ENCODE peak calls at places on chromosomes 2 and 18, in four cellular contexts. V is IMR-90, S is H1, C is H9. M is an unnamed sample.

GRCh38 chr2:177908824-177909223 is 163.8 kb downstream of the PDE11A start:
- DNase-seq in S (no peak), C (no peak), V (no peak), M (no peak)

GRCh38 chr2:181178823-181179412 is 198.5 kb downstream of the UBE2E3 start:
- DNase-seq in S (no peak), C (peak), V (no peak), M (peak)

GRCh38 chr2:3635171-3636008 is 22.6 kb upstream of the ALLC start:
- DNase-seq in V (no peak), S (peak), C (peak), M (no peak)

GRCh38 chr2:241885701-241886643 is 16.4 kb downstream of the RTP5 start:
- DNase-seq in V (no peak), S (no peak), C (no peak), M (no peak)

GRCh38 chr18:2805970-2806943 is 40.5 kb upstream of the EMILIN2 start:
- DNase-seq in V (peak), C (no peak), S (no peak), M (no peak)

GRCh38 chr2:105294844-105295481 is 34.6 kb downstream of the TGFBRAP1 start:
- DNase-seq in S (peak), C (peak), V (peak), M (peak)

GRCh38 chr18:54357082-54357659 is 487 bp downstream of the STARD6 start:
- DNase-seq in S (no peak), V (peak), C (no peak), M (no peak)

GRCh38 chr2:18473241-18473841 is 87.1 kb downstream of the RDH14 start:
- DNase-seq in V (peak), S (no peak), C (no peak), M (peak)

GRCh38 chr2:240513544-240514287 is 44.1 kb downstream of the ANKMY1 start:
- DNase-seq in S (peak), V (peak), C (peak), M (peak)

GRCh38 chr18:48997985-48998831 is 47.4 kb upstream of the SMAD7 start:
- DNase-seq in V (peak), C (peak), S (no peak), M (peak)

GRCh38 chr2:21928292-21928691 is 804.5 kb downstream of the TDRD15 start:
- DNase-seq in V (peak), C (no peak), S (no peak), M (peak)

GRCh38 chr2:16215892-16216554 is 275.7 kb downstream of the MYCN start:
- DNase-seq in S (no peak), V (no peak), C (no peak), M (no peak)

GRCh38 chr2:168396131-168396530 is 59.9 kb upstream of the CERS6 start:
- DNase-seq in V (peak), S (no peak), C (no peak), M (no peak)

GRCh38 chr2:222690564-222691200 is 19.2 kb downstream of the MOGAT1 start:
- DNase-seq in V (peak), S (peak), C (peak), M (peak)

GRCh38 chr2:229205704-229206103 is 65.4 kb downstream of the PID1 start:
- DNase-seq in V (no peak), S (no peak), C (no peak), M (no peak)

GRCh38 chr2:53939656-53940055 is 31.1 kb downstream of the PSME4 start:
- DNase-seq in S (no peak), C (no peak), V (peak), M (no peak)

GRCh38 chr2:53941749-53942148 is 29.0 kb downstream of the PSME4 start:
- DNase-seq in V (no peak), C (no peak), S (no peak), M (no peak)

GRCh38 chr2:53942280-53942679 is 28.5 kb downstream of the PSME4 start:
- DNase-seq in C (no peak), V (no peak), S (no peak), M (no peak)

GRCh38 chr2:53945538-53945937 is 25.3 kb downstream of the PSME4 start:
- DNase-seq in C (no peak), S (no peak), V (no peak), M (no peak)

DNA sequence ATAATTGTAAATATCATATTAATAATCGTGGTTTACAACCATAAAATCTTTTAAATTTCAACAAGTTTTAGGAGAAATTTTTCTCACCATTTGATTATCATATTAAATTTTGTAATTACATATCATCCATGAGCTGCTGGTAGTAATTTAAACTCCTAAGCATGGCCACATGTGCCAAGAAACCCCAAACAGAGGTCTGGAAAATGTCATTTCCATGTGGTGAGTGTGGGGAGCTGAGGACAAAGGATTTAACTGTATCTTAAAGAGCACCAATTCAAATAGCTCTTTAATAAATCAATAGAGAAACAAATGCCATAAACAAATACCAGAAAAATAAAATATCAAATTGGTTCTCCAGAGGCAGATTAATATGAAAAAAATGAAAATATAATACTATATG is 26.3 kb downstream of the PSME4 start:
- DNase-seq in S (no peak), V (no peak), C (no peak), M (no peak)
- H2BK120ac ChIP-seq in S (no peak), V (no peak), C (no peak), M (no peak)

GRCh38 chr2:138504546-138505239 is 3.1 kb downstream of the SPOPL start:
- DNase-seq in V (no peak), S (no peak), C (no peak), M (no peak)
- H3K56ac ChIP-seq in V (no peak), S (no peak), C (no peak), M (no peak)

GRCh38 chr18:36766836-36767235 is 62.0 kb downstream of the TPGS2 start:
- DNase-seq in V (no peak), S (no peak), C (no peak), M (no peak)

GRCh38 chr18:36769611-36770314 is 59.0 kb downstream of the TPGS2 start:
- DNase-seq in V (no peak), C (peak), S (peak), M (peak)

GRCh38 chr18:36771246-36771645 is 57.6 kb downstream of the TPGS2 start:
- DNase-seq in S (no peak), C (no peak), V (no peak), M (peak)

GRCh38 chr18:36770315-36770946 is 58.4 kb downstream of the TPGS2 start:
- DNase-seq in S (no peak), V (no peak), C (no peak), M (no peak)

GRCh38 chr18:36769172-36769571 is 59.6 kb downstream of the TPGS2 start:
- DNase-seq in C (no peak), S (no peak), V (peak), M (no peak)
- H4K8ac ChIP-seq in C (no peak), S (no peak), V (no peak), M (no peak)

DNA sequence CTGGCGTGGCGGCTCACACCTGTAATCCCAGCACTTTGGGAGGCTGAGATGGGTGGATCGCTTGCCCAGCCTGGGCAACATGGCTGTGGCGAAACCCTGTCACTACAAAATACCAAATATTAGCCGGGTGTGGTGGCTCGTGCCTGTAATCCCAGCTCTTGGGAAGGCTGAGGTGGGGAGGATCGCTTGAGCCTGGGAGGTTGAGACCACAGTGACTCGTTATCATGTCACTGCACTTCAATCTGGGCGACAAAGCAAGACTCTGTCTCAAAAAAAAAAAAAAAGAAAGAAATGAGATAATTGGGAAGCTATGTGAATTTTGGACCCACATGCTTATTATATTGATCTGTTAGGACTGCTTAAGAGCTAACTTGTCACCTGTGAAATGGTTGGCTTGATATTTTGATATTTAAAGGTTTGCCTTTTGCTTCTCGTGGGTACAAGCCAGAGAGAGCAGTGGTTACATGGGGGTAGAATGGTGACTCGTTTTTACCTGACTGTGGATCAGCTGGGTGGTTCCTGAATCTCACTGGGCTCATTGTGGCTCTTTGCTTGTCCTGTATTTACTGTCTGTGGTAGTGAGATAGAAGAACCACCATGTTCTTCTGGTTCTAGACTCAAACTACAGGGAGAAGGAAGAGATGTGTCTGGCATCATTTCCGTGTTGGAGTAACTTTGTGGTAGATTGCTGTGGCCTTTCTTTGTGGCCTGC is 28.9 kb downstream of the ZNF532 start:
- DNase-seq in V (peak), S (no peak), C (no peak), M (no peak)
- H2BK120ac ChIP-seq in V (no peak), S (no peak), C (no peak), M (no peak)

DNA sequence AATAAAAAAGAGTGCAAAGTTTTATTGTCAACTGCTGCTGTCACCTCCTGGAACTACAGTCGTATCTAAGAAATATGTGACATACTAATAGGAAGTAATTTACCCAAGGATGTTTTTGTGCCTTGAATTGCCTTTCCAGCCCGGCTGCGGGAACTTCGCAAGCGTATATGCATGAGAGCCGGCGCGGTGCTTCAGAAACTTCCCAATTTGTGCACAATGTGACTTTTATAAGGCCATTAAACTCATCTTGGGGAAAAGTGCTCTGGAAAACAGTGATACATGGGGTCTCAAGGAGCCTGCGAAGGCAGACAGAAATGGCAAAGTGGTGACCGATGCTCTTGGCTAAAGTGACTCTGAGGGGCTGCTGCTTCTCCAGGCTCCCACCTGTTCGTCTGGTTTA is 41.7 kb upstream of the CELF4 start:
- DNase-seq in C (no peak), V (no peak), S (peak), M (no peak)
- H3K56ac ChIP-seq in C (no peak), V (no peak), S (no peak), M (no peak)

GRCh38 chr2:85503168-85503610 is 35.8 kb upstream of the MAT2A start:
- DNase-seq in C (no peak), V (no peak), S (no peak), M (no peak)
- H4K8ac ChIP-seq in C (no peak), V (no peak), S (no peak), M (no peak)

DNA sequence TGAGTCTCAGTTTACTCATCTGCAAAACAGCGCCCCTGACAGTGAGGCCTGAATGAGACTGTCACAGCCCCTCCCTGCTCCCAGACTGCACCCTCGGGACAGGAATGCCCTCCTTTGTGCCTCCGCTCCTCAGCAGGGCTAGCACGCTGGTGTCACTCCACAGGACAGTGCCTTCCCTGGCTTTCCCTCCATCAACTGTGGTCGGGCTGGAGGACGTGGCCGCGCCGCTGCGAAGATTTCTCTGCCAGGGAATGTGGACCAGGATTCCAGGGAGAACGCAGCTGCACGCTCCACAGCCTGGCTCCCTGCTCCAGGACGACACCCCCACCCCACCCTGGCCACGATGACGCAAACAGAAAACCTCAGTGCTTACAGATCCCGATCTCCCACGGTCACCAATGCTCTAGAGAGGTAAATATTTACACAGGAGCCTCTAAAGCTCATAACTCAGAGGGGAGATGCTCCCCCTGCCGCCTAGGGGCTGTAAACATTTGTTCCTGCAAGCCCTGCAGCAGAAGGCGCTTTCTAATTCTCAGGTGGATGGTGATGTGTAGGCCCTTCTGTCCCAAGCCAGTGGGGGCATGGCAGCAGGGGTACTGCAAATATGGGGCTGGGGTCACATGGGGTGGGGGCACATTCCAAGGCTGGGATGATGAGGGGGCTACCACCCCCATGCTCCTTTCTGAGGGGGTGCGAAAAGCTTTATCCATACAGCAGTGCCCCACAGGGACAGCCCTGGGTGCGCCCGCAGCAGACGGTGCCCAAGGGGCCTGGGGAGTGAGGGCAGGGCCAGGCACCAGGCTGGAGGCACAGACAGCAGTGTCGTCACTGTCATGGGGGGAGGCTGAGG is 12.4 kb downstream of the HS6ST1 start:
- DNase-seq in C (no peak), V (peak), S (no peak), M (peak)
- H2BK120ac ChIP-seq in C (no peak), V (peak), S (no peak), M (no peak)

GRCh38 chr2:230443540-230443939 is 27.5 kb downstream of the SP100 start:
- DNase-seq in C (no peak), S (no peak), V (peak), M (no peak)
- H3K56ac ChIP-seq in C (no peak), S (no peak), V (no peak), M (no peak)

GRCh38 chr2:68024450-68024849 is 38.4 kb downstream of the C1D start:
- DNase-seq in V (no peak), C (no peak), S (no peak), M (no peak)

GRCh38 chr2:68027959-68028358 is 34.8 kb downstream of the C1D start:
- DNase-seq in S (no peak), V (peak), C (no peak), M (no peak)

GRCh38 chr2:68018727-68019126 is 44.1 kb downstream of the C1D start:
- DNase-seq in C (no peak), V (peak), S (no peak), M (no peak)

DNA sequence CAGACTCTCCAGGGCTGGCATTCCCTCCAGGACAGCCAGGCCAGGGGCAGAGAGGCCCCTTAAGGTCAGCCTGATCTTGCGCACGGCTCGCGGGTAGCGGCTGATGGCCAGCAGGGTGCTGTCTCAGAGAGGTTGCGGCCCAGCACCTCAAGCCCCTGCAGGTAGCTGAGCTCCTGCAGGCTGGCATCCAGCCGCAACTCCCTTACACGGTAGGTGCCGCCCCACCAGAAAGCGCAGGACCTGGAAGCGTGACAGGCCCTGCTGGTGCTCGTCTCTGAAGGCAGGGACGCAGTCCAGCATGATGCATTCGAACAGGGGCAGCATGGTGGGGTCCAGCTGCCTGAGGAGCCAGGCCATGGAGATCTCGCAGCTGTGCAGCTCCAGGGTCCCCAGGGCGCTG is 38.9 kb downstream of the C1D start:
- DNase-seq in V (no peak), C (no peak), S (no peak), M (no peak)
- H4K8ac ChIP-seq in V (no peak), C (no peak), S (no peak), M (no peak)

GRCh38 chr2:217106650-217107014 is 246.8 kb upstream of the TNP1 start:
- DNase-seq in C (no peak), S (peak), V (peak), M (peak)
- H2BK120ac ChIP-seq in C (no peak), S (no peak), V (peak), M (no peak)

M was measured in mesendoderm.